ENCODE peak calls at places on chromosome 18, in ten cellular contexts. R is prostate gland; H is aorta; U is spleen; K is astrocyte; W is tibial artery; G is adipocyte; A is body of pancreas; P is effector memory CD4-positive, alpha-beta T cell; X is Peyer's patch. N is an unnamed sample.

GRCh38 chr18:31040982-31041345 is 1.6 kb downstream of the DSC3 start:
- DNase-seq in R (peak; percentile 49), H (no peak), U (no peak), K (no peak), W (no peak), G (no peak), A (no peak), P (no peak), X (no peak), N (no peak)

GRCh38 chr18:9016819-9017169 is 85.7 kb upstream of the NDUFV2 start:
- DNase-seq in R (no peak), H (no peak), U (no peak), K (no peak), W (no peak), G (no peak), A (no peak), P (no peak), X (no peak), N (no peak)

GRCh38 chr18:3383381-3383915 is 66.5 kb upstream of the TGIF1 start:
- DNase-seq in R (no peak), H (no peak), U (no peak), K (peak; percentile 5), W (no peak), G (no peak), A (no peak), P (no peak), X (no peak), N (no peak)

GRCh38 chr18:7158201-7158600 is 40.6 kb upstream of the LAMA1 start:
- DNase-seq in R (no peak), H (no peak), U (no peak), K (peak; percentile 82), W (no peak), G (peak; percentile 76), A (no peak), P (no peak), X (no peak), N (no peak)

GRCh38 chr18:46276736-46277135 is 172.6 kb downstream of the HAUS1 start:
- DNase-seq in R (no peak), H (no peak), U (no peak), K (no peak), W (no peak), G (no peak), A (no peak), P (no peak), X (no peak), N (no peak)

GRCh38 chr18:33010149-33010548 is 237.3 kb upstream of the KLHL14 start:
- DNase-seq in R (no peak), H (no peak), U (no peak), K (peak; percentile 58), W (no peak), G (peak; percentile 18), A (no peak), P (no peak), X (no peak), N (no peak)

GRCh38 chr18:577606-578005 is 2.6 kb upstream of the CETN1 start:
- DNase-seq in R (no peak), H (no peak), U (no peak), K (no peak), W (no peak), G (no peak), A (no peak), P (no peak), X (no peak), N (no peak)

GRCh38 chr18:73023975-73024374 is 156.2 kb upstream of the NETO1 start:
- DNase-seq in R (peak; percentile 10), H (no peak), U (no peak), K (no peak), W (no peak), G (no peak), A (no peak), P (no peak), X (no peak), N (no peak)

GRCh38 chr18:1002653-1003178 is 98.0 kb downstream of the ADCYAP1 start:
- DNase-seq in R (no peak), H (no peak), U (no peak), K (peak; percentile 90), W (no peak), G (no peak), A (no peak), P (no peak), X (no peak), N (no peak)

GRCh38 chr18:31278609-31279071 is 39.3 kb upstream of the DSG1 start:
- DNase-seq in R (no peak), H (no peak), U (no peak), K (no peak), W (no peak), G (no peak), A (no peak), P (no peak), X (no peak), N (no peak)

GRCh38 chr18:56576826-56577573 is 61.4 kb downstream of the TXNL1 start:
- DNase-seq in R (no peak), H (no peak), U (no peak), K (no peak), W (no peak), G (peak; percentile 5), A (no peak), P (no peak), X (no peak), N (no peak)

GRCh38 chr18:38805256-38805655 is 1239.7 kb upstream of the CELF4 start:
- DNase-seq in R (no peak), H (no peak), U (no peak), K (no peak), W (no peak), G (no peak), A (no peak), P (no peak), X (no peak), N (no peak)

GRCh38 chr18:10942998-10943397 is 206.4 kb downstream of the PIEZO2 start:
- DNase-seq in R (no peak), H (no peak), U (no peak), K (no peak), W (no peak), G (no peak), A (no peak), P (no peak), X (no peak), N (no peak)

GRCh38 chr18:10935588-10935987 is 213.8 kb downstream of the PIEZO2 start:
- DNase-seq in R (no peak), H (no peak), U (no peak), K (no peak), W (no peak), G (no peak), A (no peak), P (no peak), X (no peak), N (no peak)

GRCh38 chr18:10939822-10940221 is 209.5 kb downstream of the PIEZO2 start:
- DNase-seq in R (no peak), H (no peak), U (no peak), K (no peak), W (no peak), G (no peak), A (no peak), P (no peak), X (no peak), N (no peak)

GRCh38 chr18:10936211-10937053 is 212.9 kb downstream of the PIEZO2 start:
- DNase-seq in R (no peak), H (no peak), U (no peak), K (no peak), W (no peak), G (peak; percentile 75), A (no peak), P (no peak), X (no peak), N (no peak)

DNA sequence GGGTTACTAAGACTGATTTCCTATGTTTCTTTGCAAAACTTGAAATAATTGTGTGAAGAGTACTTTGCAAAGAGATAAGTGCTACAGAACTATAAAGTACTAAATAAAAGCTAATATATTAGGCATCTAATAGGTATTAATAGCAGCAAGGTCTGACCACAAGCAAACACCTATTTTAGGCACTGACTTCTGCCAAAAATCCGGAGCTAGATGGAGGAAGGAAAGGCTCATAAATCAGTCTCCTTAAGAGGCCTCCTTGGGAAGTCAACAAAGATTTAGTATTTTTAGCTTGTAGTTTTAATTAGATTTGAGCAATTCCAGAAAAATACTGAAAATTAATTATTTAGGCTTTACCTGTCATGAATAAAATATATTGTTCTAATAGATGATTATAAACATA is 211.1 kb downstream of the PIEZO2 start:
- DNase-seq in R (no peak), H (no peak), U (no peak), K (no peak), W (no peak), G (no peak), A (no peak), P (no peak), X (no peak), N (no peak)
- H3K27me3 ChIP-seq in R (no peaks in the 10 kb centered on the region), H (no peaks in the 10 kb centered on the region), U (no peaks in the 10 kb centered on the region), K (no peaks in the 10 kb centered on the region), W (no peaks in the 10 kb centered on the region), G (no peaks in the 10 kb centered on the region), A (no peaks in the 10 kb centered on the region), P (no peaks in the 10 kb centered on the region), X (no peaks in the 10 kb centered on the region), N (no peaks in the 10 kb centered on the region)

DNA sequence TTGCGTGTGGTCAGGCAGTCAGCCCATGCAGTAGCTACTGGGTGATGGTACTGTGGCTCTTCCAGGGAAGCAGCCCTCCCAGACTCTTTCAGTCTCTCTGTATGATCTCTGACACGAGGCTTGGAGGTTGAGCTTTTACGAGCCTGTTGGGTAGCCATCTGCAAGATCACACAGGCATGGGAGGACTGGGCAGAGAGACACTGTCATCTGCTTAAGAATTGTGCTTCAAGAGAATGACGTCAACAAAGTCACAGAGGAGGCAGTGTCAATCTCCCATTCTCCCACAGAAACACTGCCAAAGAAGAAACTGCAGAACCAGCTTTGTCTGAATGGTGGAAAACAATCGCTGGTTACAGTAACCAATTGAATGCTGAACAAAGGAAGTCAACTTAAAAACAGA is 78.4 kb upstream of the MC2R start:
- DNase-seq in R (no peak), H (no peak), U (no peak), K (no peak), W (no peak), G (no peak), A (no peak), P (no peak), X (no peak), N (no peak)
- H3K4me1 ChIP-seq in R (no peaks in the 10 kb centered on the region), H (no peaks in the 10 kb centered on the region), U (no peaks in the 10 kb centered on the region), K (no peaks in the 10 kb centered on the region), W (no peaks in the 10 kb centered on the region), G (no peaks in the 10 kb centered on the region), A (no peaks in the 10 kb centered on the region), P (no peaks in the 10 kb centered on the region), X (no peaks in the 10 kb centered on the region), N (no peaks in the 10 kb centered on the region)

GRCh38 chr18:22355598-22355997 is 62.1 kb downstream of the CTAGE1 start:
- DNase-seq in R (no peak), H (no peak), U (no peak), K (no peak), W (no peak), G (no peak), A (no peak), P (no peak), X (no peak), N (no peak)
- H3K27me3 ChIP-seq in R (no peaks in the 10 kb centered on the region), H (no peaks in the 10 kb centered on the region), U (no peaks in the 10 kb centered on the region), K (peaks cover 2% of the 10 kb centered on the region), W (no peaks in the 10 kb centered on the region), G (no peaks in the 10 kb centered on the region), A (no peaks in the 10 kb centered on the region), P (no peaks in the 10 kb centered on the region), X (no peaks in the 10 kb centered on the region), N (no peaks in the 10 kb centered on the region)

DNA sequence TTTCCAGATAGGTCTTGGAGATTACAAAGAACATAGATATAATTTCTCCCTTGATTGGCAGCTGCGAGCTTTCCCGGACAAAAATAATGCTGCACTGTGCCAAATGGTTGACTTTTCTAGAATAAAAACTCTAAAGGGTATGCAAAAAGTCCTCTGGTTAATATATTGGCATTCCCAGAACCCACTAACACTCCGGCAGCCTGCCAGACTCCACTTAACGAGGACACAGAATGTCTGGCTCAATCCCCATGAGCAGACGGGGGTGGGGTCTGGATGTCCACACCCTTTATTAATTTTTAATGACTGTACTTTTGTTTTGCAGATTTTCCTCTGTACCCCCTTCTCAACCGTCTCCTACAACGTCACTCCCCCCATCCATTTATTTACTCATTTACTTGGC is 3.3 kb downstream of the LDLRAD4 start:
- DNase-seq in R (peak; percentile 53), H (no peak), U (no peak), K (peak; percentile 51), W (peak; percentile 61), G (no peak), A (peak; percentile 48), P (no peak), X (no peak), N (no peak)
- H3K4me1 ChIP-seq in R (peaks cover 24% of the 10 kb centered on the region), H (no peaks in the 10 kb centered on the region), U (peaks cover 71% of the 10 kb centered on the region), K (peaks cover 25% of the 10 kb centered on the region), W (peaks cover 56% of the 10 kb centered on the region), G (peaks cover 15% of the 10 kb centered on the region), A (peaks cover 66% of the 10 kb centered on the region), P (peaks cover 3% of the 10 kb centered on the region), X (peaks cover 14% of the 10 kb centered on the region), N (peaks cover 63% of the 10 kb centered on the region)

N was measured in gastrocnemius medialis.